ENCODE peak calls at places on chromosomes 13 and 19, in ten cellular contexts. N, Y, C, H, Z, V, E, W, F and L are unnamed samples.

GRCh38 chr13:30985637-30986205 is 53.3 kb downstream of the TEX26 start:
- DNase-seq in H (no peak), E (no peak), Y (no peak), W (no peak), F (no peak), C (peak; percentile 75), N (no peak), V (no peak), Z (no peak), L (no peak)

GRCh38 chr19:30669329-30670010 is 297.3 kb downstream of the ZNF536 start:
- DNase-seq in Y (peak; percentile 68), C (peak; percentile 47), V (no peak), F (peak; percentile 31), E (peak; percentile 65), H (no peak), Z (no peak), W (peak; percentile 36), N (peak; percentile 84), L (peak; percentile 36)

GRCh38 chr13:79194272-79194671 is 211.8 kb downstream of the RBM26 start:
- DNase-seq in E (no peak), C (no peak), V (no peak), N (no peak), Y (peak; percentile 30), Z (no peak), F (no peak), W (peak; percentile 32), H (no peak), L (no peak)

GRCh38 chr19:30453768-30454167 is 81.6 kb downstream of the ZNF536 start:
- DNase-seq in E (no peak), N (no peak), F (no peak), V (no peak), C (no peak), H (no peak), Z (no peak), Y (no peak), W (no peak), L (no peak)

GRCh38 chr19:11480927-11481776 is at the start of gene ELAVL3:
- DNase-seq in W (no peak), Y (no peak), F (no peak), H (no peak), E (peak; percentile 68), Z (no peak), N (peak; percentile 54), C (no peak), V (no peak), L (no peak)

GRCh38 chr13:38685974-38686571 is 804 bp upstream of the FREM2 start:
- DNase-seq in H (no peak), V (no peak), Y (no peak), N (no peak), C (peak; percentile 18), F (no peak), Z (no peak), E (no peak), W (peak; percentile 2), L (peak; percentile 16)

GRCh38 chr19:4474504-4475136 is 2.5 kb downstream of the HDGFL2 start:
- DNase-seq in Y (peak; percentile 44), V (no peak), W (no peak), N (peak; percentile 60), F (no peak), E (peak; percentile 82), C (peak; percentile 64), H (no peak), Z (peak; percentile 75), L (no peak)

GRCh38 chr19:9885077-9885552 is 50.0 kb downstream of the PIN1 start:
- DNase-seq in W (no peak), F (no peak), E (no peak), Y (no peak), H (no peak), N (no peak), V (no peak), Z (no peak), C (peak; percentile 33), L (no peak)

GRCh38 chr19:18399008-18399407 is 1.6 kb upstream of the LRRC25 start:
- DNase-seq in Z (no peak), V (no peak), F (no peak), C (peak; percentile 68), E (no peak), W (no peak), Y (no peak), N (no peak), H (no peak), L (peak; percentile 89)

GRCh38 chr19:24140099-24140498 is 53.1 kb downstream of the ZNF254 start:
- DNase-seq in Y (no peak), Z (no peak), W (no peak), F (no peak), V (peak; percentile 2), C (peak; percentile 75), H (no peak), N (no peak), E (no peak), L (peak; percentile 79)

GRCh38 chr13:95624020-95624419 is 20.5 kb downstream of the DZIP1 start:
- DNase-seq in H (no peak), C (peak; percentile 72), Y (peak; percentile 19), N (peak; percentile 38), W (peak; percentile 55), Z (no peak), V (no peak), E (no peak), F (no peak), L (peak; percentile 12)

GRCh38 chr19:42942187-42942789 is 5.3 kb upstream of the PSG7 start:
- DNase-seq in W (peak; percentile 9), N (no peak), C (peak; percentile 2), F (no peak), Z (no peak), Y (no peak), H (no peak), V (no peak), E (no peak), L (no peak)

GRCh38 chr19:30387311-30388115 is 15.3 kb downstream of the ZNF536 start:
- DNase-seq in H (no peak), Y (no peak), C (no peak), V (no peak), N (no peak), F (no peak), Z (no peak), W (no peak), E (no peak), L (no peak)

GRCh38 chr19:33212024-33212772 is 13.5 kb downstream of the SLC7A10 start:
- DNase-seq in C (no peak), Y (no peak), V (no peak), N (no peak), W (no peak), Z (no peak), F (no peak), E (no peak), H (no peak), L (no peak)

GRCh38 chr19:47094557-47095517 is 18.7 kb downstream of the ZC3H4 start:
- DNase-seq in Y (peak; percentile 44), N (no peak), E (no peak), Z (no peak), F (no peak), V (no peak), W (peak; percentile 93), H (no peak), C (no peak), L (no peak)

GRCh38 chr13:49444517-49445395 is 682 bp downstream of the SETDB2 start:
- DNase-seq in Z (no peak), H (no peak), V (no peak), E (no peak), C (peak; percentile 69), W (peak; percentile 87), N (no peak), F (no peak), Y (peak; percentile 28), L (peak; percentile 44)

GRCh38 chr13:36074659-36075058 is 56.5 kb downstream of the DCLK1 start:
- DNase-seq in Z (no peak), N (peak; percentile 2), V (no peak), W (no peak), H (no peak), E (no peak), C (no peak), Y (no peak), F (no peak), L (no peak)

GRCh38 chr13:106318941-106319411 is 216.5 kb downstream of the EFNB2 start:
- DNase-seq in Z (no peak), E (no peak), F (no peak), Y (no peak), N (no peak), H (peak; percentile 86), V (peak; percentile 90), W (peak; percentile 1), C (peak; percentile 87), L (peak; percentile 82)

GRCh38 chr19:3576696-3577443 is 4.1 kb downstream of the HMG20B start:
- DNase-seq in F (no peak), W (no peak), V (no peak), C (peak; percentile 85), E (no peak), Y (no peak), N (peak; percentile 40), Z (no peak), H (no peak), L (no peak)

GRCh38 chr19:8399681-8400188 is 9.6 kb downstream of the RAB11B start:
- DNase-seq in Z (no peak), F (no peak), Y (no peak), V (no peak), W (no peak), H (no peak), C (no peak), N (no peak), E (no peak), L (no peak)

GRCh38 chr13:44826586-44827350 is 162.5 kb downstream of the NUFIP1 start:
- DNase-seq in W (no peak), H (no peak), N (no peak), V (no peak), E (no peak), Y (no peak), Z (no peak), C (no peak), F (no peak), L (no peak)

GRCh38 chr13:28353679-28354078 is 141.2 kb downstream of the FLT1 start:
- DNase-seq in Z (no peak), F (no peak), E (no peak), C (no peak), W (no peak), V (no peak), N (no peak), H (no peak), Y (no peak), L (no peak)

GRCh38 chr19:46537136-46538097 is 41.8 kb upstream of the PNMA8B start:
- DNase-seq in H (no peak), Z (no peak), Y (peak; percentile 77), C (peak; percentile 40), V (no peak), E (no peak), F (peak; percentile 58), N (peak; percentile 74), W (peak; percentile 69), L (no peak)

GRCh38 chr13:33375421-33375820 is 89.9 kb upstream of the STARD13 start:
- DNase-seq in F (no peak), V (no peak), W (peak; percentile 83), H (no peak), C (no peak), N (no peak), E (no peak), Z (no peak), Y (no peak), L (no peak)

GRCh38 chr13:49184621-49185020 is 35.5 kb upstream of the MLNR start:
- DNase-seq in N (no peak), H (no peak), Y (no peak), W (no peak), V (no peak), E (no peak), F (no peak), Z (no peak), C (no peak), L (no peak)

GRCh38 chr13:73158851-73159250 is 100.0 kb downstream of the KLF5 start:
- DNase-seq in H (no peak), E (no peak), W (no peak), V (no peak), Z (no peak), F (no peak), C (peak; percentile 44), Y (no peak), N (no peak), L (peak; percentile 13)

GRCh38 chr13:44238011-44238421 is 135.6 kb upstream of the SERP2 start:
- DNase-seq in N (no peak), H (peak; percentile 42), W (no peak), F (no peak), E (no peak), Z (no peak), V (no peak), Y (no peak), C (peak; percentile 81), L (no peak)

GRCh38 chr13:33251131-33251629 is 34.4 kb downstream of the STARD13 start:
- DNase-seq in C (peak; percentile 92), Y (no peak), F (no peak), Z (no peak), V (peak; percentile 93), W (peak; percentile 74), H (peak; percentile 83), N (no peak), E (no peak), L (peak; percentile 76)